ENCODE peak calls at places on chromosome 4, in eight cellular contexts. W is prostate gland; R is CD4-positive, CD25-positive, alpha-beta regulatory T cell; F is kidney; B is ovary; O is SK-N-SH; D is left lung; H is GM23248. U is an unnamed sample.

GRCh38 chr4:82645868-82646267 is 84.1 kb upstream of the TMEM150C start:
- DNase-seq in B (no peak), R (no peak), H (no peak), W (no peak), D (no peak), O (no peak), F (no peak), U (no peak)

GRCh38 chr4:163767993-163768392 is 273.5 kb downstream of the TMA16 start:
- DNase-seq in H (no peak), R (no peak), W (no peak), F (no peak), B (no peak), D (no peak), O (no peak), U (no peak)

GRCh38 chr4:37434469-37434868 is 189.9 kb downstream of the NWD2 start:
- DNase-seq in F (no peak), O (no peak), D (no peak), W (no peak), B (no peak), R (no peak), H (peak), U (no peak)

GRCh38 chr4:26815199-26815598 is 45.4 kb upstream of the STIM2 start:
- DNase-seq in D (no peak), F (no peak), W (no peak), B (no peak), H (no peak), O (no peak), R (no peak), U (no peak)

GRCh38 chr4:176642472-176642871 is 150.2 kb downstream of the VEGFC start:
- DNase-seq in R (no peak), W (no peak), H (no peak), B (no peak), D (no peak), O (no peak), F (no peak), U (no peak)

GRCh38 chr4:19497692-19498091 is 754.0 kb upstream of the SLIT2 start:
- DNase-seq in D (no peak), H (no peak), W (no peak), R (no peak), F (no peak), B (no peak), O (no peak), U (no peak)

GRCh38 chr4:145781306-145781705 is 101.4 kb downstream of the C4orf51 start:
- DNase-seq in B (no peak), D (no peak), F (no peak), O (no peak), H (no peak), W (no peak), R (no peak), U (no peak)

GRCh38 chr4:173301518-173302201 is 32.5 kb downstream of the HMGB2 start:
- DNase-seq in D (no peak), B (no peak), F (no peak), R (peak), W (no peak), H (peak), O (peak), U (no peak)

GRCh38 chr4:92101609-92102231 is 202.0 kb upstream of the GRID2 start:
- DNase-seq in B (no peak), O (no peak), R (no peak), F (no peak), H (peak), D (no peak), W (no peak), U (no peak)

GRCh38 chr4:68734095-68734494 is 63.6 kb upstream of the UGT2B15 start:
- DNase-seq in B (no peak), O (no peak), D (no peak), H (no peak), R (no peak), F (no peak), W (no peak), U (no peak)

GRCh38 chr4:27251788-27252187 is 391.1 kb downstream of the STIM2 start:
- DNase-seq in W (no peak), D (no peak), F (no peak), R (no peak), B (no peak), O (no peak), H (no peak), U (no peak)

GRCh38 chr4:8315343-8316250 is 46.0 kb downstream of the HTRA3 start:
- DNase-seq in B (peak), D (peak), R (no peak), F (peak), W (peak), O (peak), H (peak), U (peak)

GRCh38 chr4:132669786-132670185 is 479.3 kb upstream of the PCDH10 start:
- DNase-seq in B (no peak), W (no peak), O (no peak), R (no peak), D (no peak), F (no peak), H (no peak), U (no peak)

GRCh38 chr4:8391972-8392371 is 48.6 kb downstream of the ACOX3 start:
- DNase-seq in H (peak), F (no peak), W (peak), D (no peak), B (peak), O (no peak), R (peak), U (no peak)

GRCh38 chr4:110622841-110623709 is at the start of gene PITX2:
- DNase-seq in R (peak), B (peak), F (peak), H (peak), O (peak), W (peak), D (peak), U (no peak)

GRCh38 chr4:146049802-146050201 is 111.2 kb upstream of the ZNF827 start:
- DNase-seq in O (no peak), B (no peak), R (no peak), F (no peak), H (no peak), D (no peak), W (no peak), U (no peak)

GRCh38 chr4:82469776-82470345 is 39.5 kb downstream of the ENOPH1 start:
- DNase-seq in R (no peak), F (no peak), O (no peak), W (no peak), B (no peak), H (peak), D (no peak), U (no peak)

GRCh38 chr4:95014068-95014467 is 256.3 kb downstream of the BMPR1B start:
- DNase-seq in O (no peak), R (no peak), D (no peak), F (no peak), B (no peak), W (no peak), H (no peak), U (no peak)

GRCh38 chr4:32909722-32910121 is 2189.6 kb downstream of the PCDH7 start:
- DNase-seq in F (no peak), W (no peak), O (no peak), B (no peak), H (no peak), D (no peak), R (no peak), U (no peak)

GRCh38 chr4:82898322-82899243 is 2.0 kb upstream of the THAP9 start:
- DNase-seq in O (no peak), B (no peak), H (peak), R (peak), F (no peak), D (no peak), W (no peak), U (no peak)

GRCh38 chr4:41061482-41062185 is 152.7 kb downstream of the APBB2 start:
- DNase-seq in B (no peak), R (no peak), H (peak), D (no peak), W (no peak), F (no peak), O (no peak), U (no peak)

DNA sequence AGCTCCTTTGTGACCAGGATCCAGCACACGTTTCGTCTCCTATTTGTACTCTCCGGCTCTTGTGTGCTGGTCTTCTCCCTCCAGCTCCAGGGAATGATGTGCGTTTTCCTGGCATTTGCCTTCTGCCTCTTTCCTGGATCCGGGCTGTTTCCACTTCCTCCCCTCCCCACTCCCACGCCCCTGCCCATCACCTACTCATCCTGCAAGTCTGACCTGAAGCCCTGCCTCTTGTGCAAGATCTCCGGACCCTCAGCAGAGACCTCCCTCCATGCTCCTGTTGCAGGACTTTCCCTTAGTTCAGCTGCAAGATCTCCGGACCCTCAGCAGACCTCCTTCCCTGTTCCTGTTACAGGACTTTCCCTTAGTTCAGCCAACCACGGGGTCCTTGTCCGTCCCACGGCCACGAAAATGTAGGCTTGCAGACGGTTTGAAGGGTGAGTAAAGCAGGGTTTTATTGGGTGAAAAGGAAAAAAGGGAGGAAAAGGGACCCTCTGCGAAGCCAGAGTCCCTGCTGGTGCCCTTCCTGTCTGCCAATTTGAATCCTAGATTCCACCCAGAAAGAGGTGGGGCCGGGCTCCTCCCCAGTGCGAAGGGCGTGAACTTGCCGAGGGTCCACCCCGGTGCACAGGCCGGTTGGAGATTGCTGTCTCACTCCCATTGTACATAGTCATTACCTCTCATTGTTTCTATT is 74.4 kb upstream of the IRF2 start:
- DNase-seq in F (no peak), D (no peak), R (no peak), O (no peak), W (no peak), B (no peak), H (no peak), U (no peak)
- H3K27ac ChIP-seq in F (no peak), D (no peak), R (no peak), O (no peak), W (no peak), B (no peak), H (no peak), U (no peak)

GRCh38 chr4:174628206-174628605 is 105.9 kb upstream of the HPGD start:
- DNase-seq in O (no peak), R (no peak), F (no peak), B (no peak), W (no peak), H (no peak), D (no peak), U (no peak)

GRCh38 chr4:174629265-174629664 is 107.0 kb upstream of the HPGD start:
- DNase-seq in B (no peak), F (no peak), D (no peak), H (peak), R (no peak), W (no peak), O (no peak), U (no peak)

GRCh38 chr4:174635732-174636131 is 113.4 kb upstream of the HPGD start:
- DNase-seq in R (no peak), F (no peak), W (no peak), H (no peak), O (no peak), B (no peak), D (no peak), U (no peak)

GRCh38 chr4:174633399-174633798 is 111.1 kb upstream of the HPGD start:
- DNase-seq in B (no peak), F (no peak), H (no peak), D (no peak), R (no peak), W (no peak), O (no peak), U (no peak)

DNA sequence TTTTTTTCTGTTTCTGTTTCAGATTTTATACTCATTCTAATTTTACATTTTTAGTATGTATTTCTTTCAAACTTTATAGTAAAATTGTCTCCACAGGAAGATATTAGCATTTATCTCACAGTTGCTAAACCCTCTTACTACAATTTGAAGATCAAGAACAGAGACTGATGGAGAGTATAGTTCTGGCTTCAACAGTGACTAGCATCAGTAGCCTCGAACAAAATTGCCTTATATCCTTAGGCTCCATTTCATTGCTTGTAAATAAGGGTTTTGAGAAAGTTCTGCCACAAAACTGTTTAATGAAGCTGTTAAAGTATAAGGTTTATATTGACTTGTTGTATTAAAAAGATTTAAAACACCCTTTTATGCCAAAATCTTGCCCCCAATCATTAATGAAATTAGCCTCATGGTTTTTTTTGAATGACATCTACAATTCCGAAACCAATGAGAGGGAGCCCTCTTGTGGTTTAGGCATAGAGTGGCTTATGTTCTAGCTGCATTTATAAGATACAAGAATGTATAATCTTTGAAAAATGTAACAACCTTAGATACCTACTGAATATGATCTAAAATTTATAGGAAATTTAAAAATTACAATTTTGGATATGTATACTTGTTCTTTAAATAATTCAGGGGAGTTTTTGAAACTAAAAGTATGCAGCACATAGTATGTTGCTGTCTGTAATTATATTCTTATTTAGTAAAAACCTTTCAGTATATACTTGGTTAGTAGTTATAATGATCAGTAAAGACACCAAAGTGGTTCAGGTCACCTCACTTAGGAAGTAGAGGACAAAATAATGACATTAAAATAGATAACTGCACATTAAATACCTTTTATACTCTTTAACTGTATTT is 109.8 kb upstream of the HPGD start:
- DNase-seq in O (peak), F (no peak), W (no peak), D (no peak), H (peak), R (peak), B (no peak), U (no peak)
- H3K27ac ChIP-seq in O (no peak), F (no peak), W (no peak), D (no peak), H (no peak), R (no peak), B (no peak), U (no peak)

DNA sequence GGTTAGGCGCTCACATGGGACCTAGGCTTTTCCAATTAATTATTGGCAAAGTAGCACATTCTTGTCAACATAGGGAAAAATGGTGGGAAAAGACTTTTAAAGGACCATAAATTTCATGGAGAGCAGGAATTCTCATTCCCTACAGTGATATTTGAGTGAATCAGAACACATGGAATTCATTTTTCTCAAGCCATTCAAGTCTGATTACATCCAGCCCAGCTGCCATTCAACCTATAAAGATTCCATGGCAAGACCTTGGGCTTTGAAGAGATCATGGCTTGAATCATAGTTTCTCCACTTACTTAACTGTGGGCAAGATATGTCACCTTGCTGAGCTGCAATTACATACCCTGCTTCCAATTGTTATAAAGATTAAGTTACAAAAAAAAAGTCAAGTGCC is 150.3 kb downstream of the SOWAHB start:
- DNase-seq in R (no peak), F (no peak), W (no peak), D (no peak), O (no peak), B (no peak), H (no peak), U (no peak)
- H3K27ac ChIP-seq in R (no peak), F (no peak), W (no peak), D (no peak), O (peak), B (no peak), H (peak), U (no peak)

GRCh38 chr4:116016201-116016600 is 902.8 kb upstream of the NDST4 start:
- DNase-seq in W (peak), O (no peak), H (peak), B (no peak), F (no peak), R (no peak), D (no peak), U (no peak)
- H3K27ac ChIP-seq in W (no peak), O (no peak), H (no peak), B (no peak), F (no peak), R (no peak), D (no peak), U (no peak)

GRCh38 chr4:21554510-21554909 is 394.1 kb downstream of the KCNIP4 start:
- DNase-seq in H (no peak), O (peak), F (no peak), B (no peak), R (no peak), D (no peak), W (no peak), U (no peak)

GRCh38 chr4:21554036-21554435 is 394.5 kb downstream of the KCNIP4 start:
- DNase-seq in H (no peak), R (no peak), B (no peak), F (no peak), D (no peak), W (no peak), O (peak), U (no peak)
- H3K27ac ChIP-seq in H (no peak), R (no peak), B (no peak), F (no peak), D (no peak), W (no peak), O (peak), U (no peak)

DNA sequence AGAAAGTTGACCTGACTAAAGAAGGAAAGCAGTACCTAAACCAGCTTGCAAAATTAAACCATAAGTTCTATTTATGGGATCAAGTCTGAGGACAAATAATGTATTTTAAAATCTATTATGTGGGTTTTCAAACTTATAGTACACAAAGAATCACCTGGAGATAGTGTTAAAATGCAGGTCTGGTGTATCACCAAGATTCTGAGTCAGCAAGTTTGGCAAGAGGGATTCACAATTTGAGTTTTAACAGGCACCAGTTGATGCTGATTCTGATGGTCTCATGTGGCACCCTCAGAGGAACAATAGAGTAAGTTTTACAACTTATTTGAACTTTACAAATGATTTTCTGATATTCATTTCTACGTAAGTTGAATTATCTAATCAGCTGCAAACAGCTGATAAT is 9.1 kb upstream of the STATH start:
- DNase-seq in B (no peak), H (no peak), O (no peak), R (no peak), D (no peak), W (no peak), F (no peak), U (no peak)
- H3K27ac ChIP-seq in B (no peak), H (no peak), O (no peak), R (no peak), D (no peak), W (no peak), F (no peak), U (no peak)

GRCh38 chr4:7239844-7240243 is 47.5 kb downstream of the SORCS2 start:
- DNase-seq in O (no peak), D (peak), W (no peak), R (no peak), H (no peak), B (no peak), F (peak), U (no peak)
- H3K27ac ChIP-seq in O (no peak), D (no peak), W (peak), R (no peak), H (no peak), B (no peak), F (no peak), U (no peak)

DNA sequence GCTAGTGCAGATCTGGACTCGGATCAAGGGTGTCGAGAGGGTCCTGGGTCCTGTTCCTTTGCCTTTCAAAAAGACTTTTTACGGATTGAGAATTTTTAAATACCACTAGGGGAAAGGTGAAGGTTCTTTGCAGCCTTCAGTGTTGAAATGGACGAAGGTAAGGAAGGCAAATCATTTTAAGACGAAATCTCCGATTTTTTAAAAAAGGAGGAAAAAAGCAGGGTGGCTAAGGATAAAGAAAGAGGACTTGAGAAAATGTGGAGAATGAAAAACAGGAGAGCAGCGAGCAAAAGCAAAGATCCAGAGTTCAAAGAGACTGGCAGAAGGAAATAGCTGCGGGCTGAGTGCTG is 333 bp downstream of the EPHA5 start:
- DNase-seq in D (no peak), F (no peak), O (no peak), R (no peak), W (no peak), B (no peak), H (no peak), U (no peak)
- H3K27ac ChIP-seq in D (no peak), F (no peak), O (no peak), R (no peak), W (peak), B (peak), H (no peak), U (no peak)

GRCh38 chr4:55458611-55459010 is 62.9 kb downstream of the TMEM165 start:
- DNase-seq in D (no peak), H (peak), W (no peak), O (no peak), R (no peak), F (no peak), B (no peak), U (no peak)
- H3K27ac ChIP-seq in D (no peak), H (peak), W (no peak), O (no peak), R (no peak), F (no peak), B (no peak), U (no peak)

DNA sequence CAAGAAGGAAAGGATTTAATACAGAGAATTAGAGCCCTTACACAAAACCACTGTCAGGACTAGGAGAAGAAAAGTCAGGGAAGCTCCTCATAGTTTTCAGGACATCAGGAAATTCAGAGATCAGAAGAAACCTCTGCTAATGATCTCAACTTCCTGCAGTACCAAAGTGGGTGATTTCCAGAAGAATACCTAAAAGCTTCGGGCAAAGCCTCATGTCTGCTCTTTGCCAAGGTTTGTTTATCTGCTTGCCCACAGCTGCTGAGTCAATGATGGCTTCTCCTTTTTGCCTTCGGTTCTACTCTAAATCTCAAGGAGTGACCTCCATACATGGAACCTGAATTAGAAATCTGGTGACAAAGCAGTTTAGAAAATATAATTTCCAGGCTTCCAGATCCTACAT is 68.4 kb downstream of the USP38 start:
- DNase-seq in D (no peak), O (no peak), H (peak), F (no peak), B (no peak), W (no peak), R (no peak), U (no peak)
- H3K27ac ChIP-seq in D (no peak), O (no peak), H (no peak), F (no peak), B (no peak), W (no peak), R (no peak), U (no peak)

U was measured in CD4-positive, alpha-beta T cell.